ENCODE peak calls at places on chromosomes 1 and 21, in six cellular contexts. One of them, this sample, is unnamed.

GRCh38 chr21:36035381-36035791 is 24.9 kb downstream of the SETD4 start:
- DNase-seq in body of pancreas: no peak
- DNase-seq in HAP-1: no peak
- DNase-seq in A549: no peak
- DNase-seq in Panc1: no peak
- DNase-seq in lower lobe of right lung: no peak
- DNase-seq in this sample: peak

GRCh38 chr1:246629030-246629429 is 62.8 kb downstream of the CNST start:
- DNase-seq in lower lobe of right lung: no peak
- DNase-seq in body of pancreas: no peak
- DNase-seq in A549: no peak
- DNase-seq in Panc1: no peak
- DNase-seq in HAP-1: no peak
- DNase-seq in this sample: no peak

GRCh38 chr1:94304553-94304952 is 67.2 kb upstream of the ARHGAP29 start:
- DNase-seq in Panc1: no peak
- DNase-seq in A549: no peak
- DNase-seq in lower lobe of right lung: no peak
- DNase-seq in body of pancreas: no peak
- DNase-seq in HAP-1: no peak
- DNase-seq in this sample: no peak

GRCh38 chr1:47585141-47585902 is 147.5 kb downstream of the FOXD2 start:
- DNase-seq in A549: no peak
- DNase-seq in lower lobe of right lung: no peak
- DNase-seq in HAP-1: no peak
- DNase-seq in body of pancreas: no peak
- DNase-seq in Panc1: no peak
- DNase-seq in this sample: peak

GRCh38 chr1:43279666-43280065 is 5.7 kb downstream of the C1orf210 start:
- DNase-seq in lower lobe of right lung: no peak
- DNase-seq in Panc1: no peak
- DNase-seq in body of pancreas: no peak
- DNase-seq in HAP-1: no peak
- DNase-seq in A549: no peak
- DNase-seq in this sample: no peak

GRCh38 chr1:12052008-12052573 is 11.0 kb upstream of the TNFRSF8 start:
- DNase-seq in body of pancreas: peak
- DNase-seq in HAP-1: no peak
- DNase-seq in Panc1: no peak
- DNase-seq in lower lobe of right lung: no peak
- DNase-seq in A549: peak
- DNase-seq in this sample: peak

GRCh38 chr1:162676087-162676486 is 43.8 kb downstream of the DDR2 start:
- DNase-seq in HAP-1: no peak
- DNase-seq in Panc1: no peak
- DNase-seq in A549: no peak
- DNase-seq in lower lobe of right lung: no peak
- DNase-seq in body of pancreas: no peak
- DNase-seq in this sample: no peak

GRCh38 chr1:54314691-54315455 is 91.3 kb downstream of the SSBP3 start:
- DNase-seq in Panc1: no peak
- DNase-seq in lower lobe of right lung: no peak
- DNase-seq in A549: no peak
- DNase-seq in HAP-1: no peak
- DNase-seq in body of pancreas: peak
- DNase-seq in this sample: no peak

GRCh38 chr1:89890085-89890754 is 69.4 kb downstream of the LRRC8D start:
- DNase-seq in HAP-1: peak
- DNase-seq in lower lobe of right lung: no peak
- DNase-seq in body of pancreas: no peak
- DNase-seq in Panc1: no peak
- DNase-seq in A549: peak
- DNase-seq in this sample: no peak

GRCh38 chr1:215651867-215652266 is 84.8 kb downstream of the KCTD3 start:
- DNase-seq in Panc1: no peak
- DNase-seq in lower lobe of right lung: no peak
- DNase-seq in A549: no peak
- DNase-seq in HAP-1: no peak
- DNase-seq in body of pancreas: no peak
- DNase-seq in this sample: no peak
- H3K4me3 ChIP-seq in Panc1: no peak
- H3K4me3 ChIP-seq in lower lobe of right lung: no peak
- H3K4me3 ChIP-seq in A549: no peak
- H3K4me3 ChIP-seq in HAP-1: no peak
- H3K4me3 ChIP-seq in body of pancreas: no peak
- H3K4me3 ChIP-seq in this sample: no peak

GRCh38 chr1:154181944-154182341 is 10.0 kb downstream of the TPM3 start:
- DNase-seq in lower lobe of right lung: no peak
- DNase-seq in body of pancreas: no peak
- DNase-seq in Panc1: no peak
- DNase-seq in HAP-1: no peak
- DNase-seq in A549: no peak
- DNase-seq in this sample: no peak

GRCh38 chr1:154176341-154176740 is 15.6 kb downstream of the TPM3 start:
- DNase-seq in HAP-1: no peak
- DNase-seq in Panc1: no peak
- DNase-seq in A549: no peak
- DNase-seq in body of pancreas: peak
- DNase-seq in lower lobe of right lung: no peak
- DNase-seq in this sample: no peak

GRCh38 chr1:154178006-154178405 is 13.9 kb downstream of the TPM3 start:
- DNase-seq in A549: no peak
- DNase-seq in body of pancreas: no peak
- DNase-seq in Panc1: no peak
- DNase-seq in HAP-1: no peak
- DNase-seq in lower lobe of right lung: no peak
- DNase-seq in this sample: no peak

GRCh38 chr1:154179951-154180687 is 11.8 kb downstream of the TPM3 start:
- DNase-seq in A549: no peak
- DNase-seq in body of pancreas: peak
- DNase-seq in lower lobe of right lung: no peak
- DNase-seq in Panc1: no peak
- DNase-seq in HAP-1: no peak
- DNase-seq in this sample: peak

GRCh38 chr1:154178856-154179811 is 12.8 kb downstream of the TPM3 start:
- DNase-seq in body of pancreas: peak
- DNase-seq in A549: no peak
- DNase-seq in Panc1: no peak
- DNase-seq in lower lobe of right lung: no peak
- DNase-seq in HAP-1: no peak
- DNase-seq in this sample: peak
- H3K4me3 ChIP-seq in body of pancreas: no peak
- H3K4me3 ChIP-seq in A549: no peak
- H3K4me3 ChIP-seq in Panc1: peak
- H3K4me3 ChIP-seq in lower lobe of right lung: peak
- H3K4me3 ChIP-seq in HAP-1: no peak
- H3K4me3 ChIP-seq in this sample: no peak

DNA sequence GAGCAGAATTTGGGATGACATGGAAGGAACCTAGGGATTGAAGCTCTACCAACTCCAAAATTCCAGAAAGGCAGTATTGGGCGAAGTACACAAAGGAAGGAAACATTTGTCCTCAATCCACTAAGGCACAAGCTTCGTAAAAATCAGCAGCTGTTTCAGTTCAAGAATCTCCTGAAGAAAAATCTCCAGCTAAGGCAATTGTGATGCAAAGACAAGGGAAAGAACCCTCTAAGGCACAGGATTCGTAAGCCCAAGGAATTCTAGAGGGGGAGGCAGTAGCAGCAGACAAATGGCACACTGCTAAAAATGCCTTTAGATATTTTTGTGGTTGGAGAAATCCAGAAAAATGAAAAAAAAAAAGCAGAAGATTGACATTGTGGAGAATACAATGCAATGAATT is 64.5 kb upstream of the PLPPR5 start:
- DNase-seq in HAP-1: no peak
- DNase-seq in body of pancreas: no peak
- DNase-seq in lower lobe of right lung: no peak
- DNase-seq in Panc1: no peak
- DNase-seq in A549: no peak
- DNase-seq in this sample: peak
- H3K4me3 ChIP-seq in HAP-1: no peak
- H3K4me3 ChIP-seq in body of pancreas: no peak
- H3K4me3 ChIP-seq in lower lobe of right lung: no peak
- H3K4me3 ChIP-seq in Panc1: no peak
- H3K4me3 ChIP-seq in A549: no peak
- H3K4me3 ChIP-seq in this sample: no peak

DNA sequence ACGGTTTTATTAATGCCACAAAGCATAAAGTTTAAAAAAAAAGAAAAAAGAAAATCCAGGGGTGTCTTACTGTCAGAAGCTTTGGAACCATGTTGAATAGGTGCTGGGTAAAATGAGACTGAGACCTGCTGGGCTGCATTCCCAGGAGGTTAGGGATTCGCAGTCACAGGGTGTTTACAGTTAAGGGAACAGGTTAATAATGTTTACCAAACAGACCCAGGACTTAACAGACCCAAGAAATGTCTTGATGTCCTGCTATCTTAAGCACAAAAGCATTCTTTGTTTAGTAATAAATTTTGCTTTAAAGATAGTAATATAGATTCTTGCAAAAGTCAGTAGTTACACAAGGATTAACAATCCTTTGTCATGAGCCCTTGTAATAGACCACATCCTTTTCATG is 54.7 kb downstream of the OLFML3 start:
- DNase-seq in lower lobe of right lung: no peak
- DNase-seq in body of pancreas: no peak
- DNase-seq in HAP-1: no peak
- DNase-seq in Panc1: no peak
- DNase-seq in A549: no peak
- DNase-seq in this sample: no peak
- H3K4me3 ChIP-seq in lower lobe of right lung: no peak
- H3K4me3 ChIP-seq in body of pancreas: no peak
- H3K4me3 ChIP-seq in HAP-1: no peak
- H3K4me3 ChIP-seq in Panc1: no peak
- H3K4me3 ChIP-seq in A549: no peak
- H3K4me3 ChIP-seq in this sample: peak

GRCh38 chr1:201396859-201397464 is 2.2 kb downstream of the LAD1 start:
- DNase-seq in lower lobe of right lung: peak
- DNase-seq in HAP-1: no peak
- DNase-seq in A549: peak
- DNase-seq in body of pancreas: peak
- DNase-seq in Panc1: no peak
- DNase-seq in this sample: no peak
- H3K4me3 ChIP-seq in lower lobe of right lung: peak
- H3K4me3 ChIP-seq in HAP-1: no peak
- H3K4me3 ChIP-seq in A549: no peak
- H3K4me3 ChIP-seq in body of pancreas: no peak
- H3K4me3 ChIP-seq in Panc1: no peak
- H3K4me3 ChIP-seq in this sample: no peak

GRCh38 chr21:45299864-45300785 is 12.4 kb upstream of the POFUT2 start:
- DNase-seq in body of pancreas: no peak
- DNase-seq in HAP-1: no peak
- DNase-seq in A549: no peak
- DNase-seq in Panc1: no peak
- DNase-seq in lower lobe of right lung: peak
- DNase-seq in this sample: peak
- H3K4me3 ChIP-seq in body of pancreas: no peak
- H3K4me3 ChIP-seq in HAP-1: no peak
- H3K4me3 ChIP-seq in A549: no peak
- H3K4me3 ChIP-seq in Panc1: no peak
- H3K4me3 ChIP-seq in lower lobe of right lung: no peak
- H3K4me3 ChIP-seq in this sample: no peak

GRCh38 chr21:41881051-41881450 is 1.9 kb upstream of the PRDM15 start:
- DNase-seq in Panc1: no peak
- DNase-seq in lower lobe of right lung: no peak
- DNase-seq in HAP-1: no peak
- DNase-seq in body of pancreas: no peak
- DNase-seq in A549: no peak
- DNase-seq in this sample: no peak

GRCh38 chr21:41878831-41879189 is 334 bp downstream of the PRDM15 start:
- DNase-seq in body of pancreas: peak
- DNase-seq in HAP-1: peak
- DNase-seq in lower lobe of right lung: peak
- DNase-seq in A549: peak
- DNase-seq in Panc1: no peak
- DNase-seq in this sample: peak

GRCh38 chr21:41879190-41879998 is at the start of gene PRDM15:
- DNase-seq in body of pancreas: peak
- DNase-seq in lower lobe of right lung: peak
- DNase-seq in HAP-1: peak
- DNase-seq in A549: peak
- DNase-seq in Panc1: no peak
- DNase-seq in this sample: peak

GRCh38 chr21:41877901-41878830 is 978 bp downstream of the PRDM15 start:
- DNase-seq in HAP-1: no peak
- DNase-seq in lower lobe of right lung: peak
- DNase-seq in body of pancreas: peak
- DNase-seq in Panc1: no peak
- DNase-seq in A549: no peak
- DNase-seq in this sample: no peak

DNA sequence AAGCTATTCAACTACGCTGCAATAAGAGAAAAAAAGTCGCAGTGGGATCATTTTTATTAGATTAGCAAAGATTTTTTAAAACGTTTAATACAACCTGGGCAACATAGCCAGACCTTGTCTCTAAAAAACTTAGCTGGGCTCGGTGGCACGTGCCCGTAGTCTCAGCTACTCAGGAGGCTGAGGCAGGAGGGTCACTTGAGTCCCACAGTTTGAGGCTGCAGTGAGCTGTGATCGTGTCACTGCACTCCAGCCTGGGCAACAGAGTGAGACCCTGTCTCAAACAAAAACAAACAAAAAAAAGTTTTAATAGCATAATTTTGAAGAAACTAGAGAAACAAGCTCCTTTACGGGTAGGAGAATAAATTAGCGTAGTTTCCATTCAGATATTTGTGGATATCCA is 1.0 kb upstream of the PRDM15 start:
- DNase-seq in lower lobe of right lung: no peak
- DNase-seq in Panc1: no peak
- DNase-seq in body of pancreas: no peak
- DNase-seq in HAP-1: no peak
- DNase-seq in A549: no peak
- DNase-seq in this sample: no peak
- H3K4me3 ChIP-seq in lower lobe of right lung: peak
- H3K4me3 ChIP-seq in Panc1: no peak
- H3K4me3 ChIP-seq in body of pancreas: no peak
- H3K4me3 ChIP-seq in HAP-1: peak
- H3K4me3 ChIP-seq in A549: peak
- H3K4me3 ChIP-seq in this sample: no peak

DNA sequence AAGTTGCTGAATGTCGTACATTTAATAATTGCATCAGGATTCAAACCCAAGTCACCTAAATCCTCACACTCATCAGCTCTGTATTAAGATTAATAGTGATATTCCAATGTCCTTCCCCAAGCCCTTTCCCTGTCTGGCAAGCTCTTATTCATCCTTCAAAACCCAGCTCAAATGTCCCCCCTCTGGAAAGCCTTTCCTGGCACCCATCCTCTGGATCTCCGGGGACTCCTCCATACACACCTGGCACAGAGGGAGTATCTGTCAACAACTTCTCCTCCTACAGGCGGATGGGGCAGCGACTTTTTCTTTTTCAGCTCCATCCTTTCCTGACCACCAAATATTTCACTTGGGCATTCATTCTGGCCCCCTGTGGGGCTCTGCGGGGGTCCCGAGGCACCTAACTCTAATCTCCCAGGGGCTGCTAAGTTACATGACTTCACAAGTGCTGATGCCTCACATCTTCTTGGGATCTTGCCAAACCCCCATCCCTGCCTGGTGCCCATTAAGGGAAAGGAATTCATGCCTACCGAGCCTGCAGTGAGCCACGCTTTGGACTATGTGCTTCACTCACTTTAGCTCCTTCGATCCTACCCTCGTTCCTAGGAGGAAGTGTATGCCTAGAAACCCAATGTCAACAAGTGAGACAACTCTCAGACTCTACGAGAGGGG is 15.2 kb downstream of the TINAGL1 start:
- DNase-seq in Panc1: no peak
- DNase-seq in body of pancreas: no peak
- DNase-seq in A549: no peak
- DNase-seq in HAP-1: no peak
- DNase-seq in lower lobe of right lung: no peak
- DNase-seq in this sample: no peak
- H3K4me3 ChIP-seq in Panc1: no peak
- H3K4me3 ChIP-seq in body of pancreas: no peak
- H3K4me3 ChIP-seq in A549: no peak
- H3K4me3 ChIP-seq in HAP-1: no peak
- H3K4me3 ChIP-seq in lower lobe of right lung: no peak
- H3K4me3 ChIP-seq in this sample: no peak

This sample was measured in H7.